ENCODE peak calls at places on chromosomes 5 and 9, in five cellular contexts. One of them, this sample, is unnamed.
A peak's percentile ranks its signal among the peaks of the same experiment; 100 is the strongest.

GRCh38 chr5:56815657-56816545 is 552 bp downstream of the MAP3K1 start:
- DNase-seq in H4: peak; percentile 8
- DNase-seq in EH: peak; percentile 64
- DNase-seq in tibial artery: peak; percentile 70
- DNase-seq in stimulated activated CD4-positive, alpha-beta T cell treated with anti-CD3 and anti-CD28 coated beads, Interleukin-2, amount 100 ng/mL, for 24 hours: peak; percentile 59
- DNase-seq in this sample: peak; percentile 88

GRCh38 chr5:83069406-83069805 is 7.8 kb downstream of the TMEM167A start:
- DNase-seq in H4: no peak
- DNase-seq in EH: no peak
- DNase-seq in tibial artery: no peak
- DNase-seq in stimulated activated CD4-positive, alpha-beta T cell treated with anti-CD3 and anti-CD28 coated beads, Interleukin-2, amount 100 ng/mL, for 24 hours: no peak
- DNase-seq in this sample: no peak

GRCh38 chr9:136572003-136572595 is 26.3 kb upstream of the NOTCH1 start:
- DNase-seq in H4: no peak
- DNase-seq in EH: peak; percentile 91
- DNase-seq in tibial artery: no peak
- DNase-seq in stimulated activated CD4-positive, alpha-beta T cell treated with anti-CD3 and anti-CD28 coated beads, Interleukin-2, amount 100 ng/mL, for 24 hours: no peak
- DNase-seq in this sample: no peak

GRCh38 chr9:37348917-37349316 is 73.6 kb upstream of the GRHPR start:
- DNase-seq in H4: no peak
- DNase-seq in EH: no peak
- DNase-seq in tibial artery: no peak
- DNase-seq in stimulated activated CD4-positive, alpha-beta T cell treated with anti-CD3 and anti-CD28 coated beads, Interleukin-2, amount 100 ng/mL, for 24 hours: no peak
- DNase-seq in this sample: no peak

GRCh38 chr5:126503602-126504104 is 80.4 kb downstream of the GRAMD2B start:
- DNase-seq in H4: no peak
- DNase-seq in EH: peak; percentile 60
- DNase-seq in tibial artery: no peak
- DNase-seq in stimulated activated CD4-positive, alpha-beta T cell treated with anti-CD3 and anti-CD28 coated beads, Interleukin-2, amount 100 ng/mL, for 24 hours: no peak
- DNase-seq in this sample: no peak

GRCh38 chr5:146284016-146284415 is 54.6 kb upstream of the POU4F3 start:
- DNase-seq in H4: no peak
- DNase-seq in EH: no peak
- DNase-seq in tibial artery: no peak
- DNase-seq in stimulated activated CD4-positive, alpha-beta T cell treated with anti-CD3 and anti-CD28 coated beads, Interleukin-2, amount 100 ng/mL, for 24 hours: no peak
- DNase-seq in this sample: no peak

GRCh38 chr9:134171316-134172197 is 7.2 kb upstream of the RNU6ATAC start:
- DNase-seq in H4: peak; percentile 89
- DNase-seq in EH: peak; percentile 92
- DNase-seq in tibial artery: no peak
- DNase-seq in stimulated activated CD4-positive, alpha-beta T cell treated with anti-CD3 and anti-CD28 coated beads, Interleukin-2, amount 100 ng/mL, for 24 hours: no peak
- DNase-seq in this sample: no peak

GRCh38 chr5:88398316-88398715 is 129.7 kb upstream of the TMEM161B start:
- DNase-seq in H4: no peak
- DNase-seq in EH: no peak
- DNase-seq in tibial artery: no peak
- DNase-seq in stimulated activated CD4-positive, alpha-beta T cell treated with anti-CD3 and anti-CD28 coated beads, Interleukin-2, amount 100 ng/mL, for 24 hours: no peak
- DNase-seq in this sample: no peak

GRCh38 chr9:38424918-38425317 is 664 bp upstream of the IGFBPL1 start:
- DNase-seq in H4: no peak
- DNase-seq in EH: no peak
- DNase-seq in tibial artery: no peak
- DNase-seq in stimulated activated CD4-positive, alpha-beta T cell treated with anti-CD3 and anti-CD28 coated beads, Interleukin-2, amount 100 ng/mL, for 24 hours: no peak
- DNase-seq in this sample: no peak